ENCODE peak calls at places on chromosomes 7 and 10, in five cellular contexts. E is ELR, T is fibroblast of mammary gland, I is G401, M is RWPE1. A is an unnamed sample.
A peak's percentile ranks its signal among the peaks of the same experiment; 100 is the strongest.

GRCh38 chr7:102814025-102814471 is 65.2 kb downstream of the FAM185A start:
- DNase-seq in E (peak; percentile 90), T (peak; percentile 83), I (no peak), M (peak; percentile 82), A (peak; percentile 85)

GRCh38 chr7:22564511-22565045 is 64.6 kb upstream of the STEAP1B start:
- DNase-seq in E (peak; percentile 98), T (peak; percentile 96), I (no peak), M (peak; percentile 47), A (peak; percentile 77)

GRCh38 chr7:23458044-23458443 is 12.2 kb downstream of the IGF2BP3 start:
- DNase-seq in E (no peak), T (no peak), I (no peak), M (no peak), A (no peak)

GRCh38 chr7:105439174-105439893 is 50.6 kb upstream of the SRPK2 start:
- DNase-seq in E (peak; percentile 89), T (peak; percentile 68), I (no peak), M (peak; percentile 85), A (peak; percentile 98)

GRCh38 chr10:113326160-113327111 is 226.4 kb upstream of the HABP2 start:
- DNase-seq in E (peak; percentile 96), T (peak; percentile 97), I (no peak), M (peak; percentile 79), A (peak; percentile 73)

GRCh38 chr10:15621116-15621515 is 98.6 kb downstream of the ITGA8 start:
- DNase-seq in E (no peak), T (no peak), I (no peak), M (no peak), A (no peak)

GRCh38 chr10:3132036-3133025 is 40.3 kb downstream of the PITRM1 start:
- DNase-seq in E (peak; percentile 52), T (peak; percentile 46), I (no peak), M (no peak), A (peak; percentile 73)

GRCh38 chr7:41832936-41833335 is 130.0 kb upstream of the INHBA start:
- DNase-seq in E (peak; percentile 66), T (peak; percentile 44), I (no peak), M (no peak), A (no peak)

GRCh38 chr7:36985866-36986402 is 261.6 kb upstream of the AOAH start:
- DNase-seq in E (no peak), T (no peak), I (peak; percentile 98), M (no peak), A (no peak)

A was measured in epithelial cell of esophagus.